ENCODE peak calls at places on chromosomes 13 and 19, in five cellular contexts. A is GM23248, U is neuronal stem cell, M is IMR-90, L is H1. E is an unnamed sample. For H3K9me3, the result is how much of the 10 kb centered on the place peaks cover.

GRCh38 chr13:102897371-102898138 is 51.7 kb downstream of the ERCC5 start:
- DNase-seq in A (no peak), U (no peak), M (no peak), L (no peak), E (no peak)

GRCh38 chr13:113974304-113975281 is 717 bp upstream of the C13orf46 start:
- DNase-seq in A (no peak), U (no peak), M (no peak), L (no peak), E (no peak)

GRCh38 chr13:112447761-112448603 is 71.8 kb downstream of the SPACA7 start:
- DNase-seq in A (no peak), U (no peak), M (no peak), L (no peak), E (no peak)

GRCh38 chr19:14318873-14319272 is 62.4 kb upstream of the ADGRE5 start:
- DNase-seq in A (no peak), U (no peak), M (no peak), L (peak), E (no peak)

GRCh38 chr19:45250216-45250831 is 747 bp upstream of the MARK4 start:
- DNase-seq in A (no peak), U (no peak), M (no peak), L (no peak), E (no peak)

GRCh38 chr19:53659292-53659691 is 27.5 kb downstream of the DPRX start:
- DNase-seq in A (peak), U (no peak), M (no peak), L (peak), E (no peak)

GRCh38 chr19:10724573-10725071 is 6.7 kb downstream of the DNM2 start:
- DNase-seq in A (peak), U (no peak), M (no peak), L (no peak), E (no peak)

GRCh38 chr19:10291554-10292205 is 1.9 kb downstream of the ICAM5 start:
- DNase-seq in A (peak), U (no peak), M (peak), L (peak), E (no peak)

GRCh38 chr19:35083678-35084077 is 31.9 kb upstream of the FXYD3 start:
- DNase-seq in A (no peak), U (no peak), M (no peak), L (no peak), E (no peak)

GRCh38 chr19:16066611-16067104 is 9.6 kb upstream of the TPM4 start:
- DNase-seq in A (peak), U (no peak), M (peak), L (no peak), E (peak)

GRCh38 chr19:6632002-6632621 is 37.8 kb downstream of the TNFSF14 start:
- DNase-seq in A (peak), U (peak), M (peak), L (peak), E (peak)

GRCh38 chr13:72953391-72953960 is 105.3 kb upstream of the KLF5 start:
- DNase-seq in A (no peak), U (no peak), M (no peak), L (no peak), E (no peak)

GRCh38 chr19:10808937-10809655 is 26.9 kb downstream of the TMED1 start:
- DNase-seq in A (peak), U (no peak), M (peak), L (no peak), E (peak)

GRCh38 chr19:12364391-12365093 is 941 bp downstream of the ZNF442 start:
- DNase-seq in A (peak), U (no peak), M (peak), L (no peak), E (peak)

GRCh38 chr13:77034883-77035282 is 7.9 kb upstream of the FBXL3 start:
- DNase-seq in A (peak), U (no peak), M (peak), L (no peak), E (no peak)

GRCh38 chr13:29901714-29902631 is 51.6 kb upstream of the UBL3 start:
- DNase-seq in A (peak), U (no peak), M (peak), L (no peak), E (peak)

GRCh38 chr19:14890616-14891379 is 4.9 kb upstream of the OR7A17 start:
- DNase-seq in A (no peak), U (no peak), M (no peak), L (no peak), E (no peak)

GRCh38 chr13:49444517-49445395 is 682 bp downstream of the SETDB2 start:
- DNase-seq in A (peak), U (peak), M (peak), L (no peak), E (peak)

GRCh38 chr13:50485979-50486935 is 357.2 kb downstream of the DLEU7 start:
- DNase-seq in A (peak), U (no peak), M (peak), L (no peak), E (peak)

GRCh38 chr13:69737129-69737935 is 370.3 kb upstream of the ATXN8OS start:
- DNase-seq in A (no peak), U (no peak), M (no peak), L (no peak), E (no peak)

GRCh38 chr19:7366701-7367420 is 18.1 kb downstream of the ARHGEF18 start:
- DNase-seq in A (peak), U (no peak), M (peak), L (no peak), E (peak)

GRCh38 chr19:43575955-43576451 is 402 bp downstream of the PINLYP start:
- DNase-seq in A (peak), U (no peak), M (no peak), L (no peak), E (no peak)

GRCh38 chr19:43966079-43966694 is 15.2 kb downstream of the ZNF221 start:
- DNase-seq in A (peak), U (no peak), M (no peak), L (no peak), E (no peak)

GRCh38 chr19:3725640-3726310 is 17.6 kb downstream of the TJP3 start:
- DNase-seq in A (no peak), U (no peak), M (no peak), L (peak), E (no peak)

GRCh38 chr19:34362679-34363069 is 2.3 kb upstream of the GPI start:
- DNase-seq in A (no peak), U (no peak), M (no peak), L (no peak), E (no peak)

GRCh38 chr13:109148243-109148642 is 518.8 kb downstream of the MYO16 start:
- DNase-seq in A (peak), U (no peak), M (peak), L (no peak), E (peak)

GRCh38 chr19:15015946-15016542 is 33.2 kb upstream of the CASP14 start:
- DNase-seq in A (peak), U (peak), M (no peak), L (no peak), E (no peak)

GRCh38 chr19:30870861-30871260 is 478.4 kb downstream of the TSHZ3 start:
- DNase-seq in A (peak), U (no peak), M (peak), L (no peak), E (no peak)

GRCh38 chr13:113854238-113855011 is 9.5 kb downstream of the GAS6 start:
- DNase-seq in A (peak), U (no peak), M (peak), L (peak), E (peak)

GRCh38 chr19:10419646-10420443 is 493 bp upstream of the PDE4A start:
- DNase-seq in A (peak), U (peak), M (peak), L (peak), E (peak)

GRCh38 chr19:47713046-47714021 is at the start of gene EHD2:
- DNase-seq in A (peak), U (no peak), M (peak), L (peak), E (peak)

GRCh38 chr19:5989388-5990074 is 11.6 kb upstream of the RANBP3 start:
- DNase-seq in A (no peak), U (no peak), M (no peak), L (no peak), E (no peak)

GRCh38 chr13:49855930-49856329 is 63.4 kb upstream of the KPNA3 start:
- DNase-seq in A (no peak), U (no peak), M (no peak), L (no peak), E (no peak)

GRCh38 chr13:95671597-95671996 is 5.3 kb upstream of the DNAJC3 start:
- DNase-seq in A (no peak), U (no peak), M (no peak), L (no peak), E (no peak)

GRCh38 chr19:44643605-44644390 is at the start of gene PVR:
- DNase-seq in A (peak), U (peak), M (peak), L (peak), E (peak)

GRCh38 chr13:100870898-100871297 is 196.3 kb upstream of the TMTC4 start:
- DNase-seq in A (no peak), U (no peak), M (no peak), L (no peak), E (no peak)

GRCh38 chr19:23991170-23991569 is 76.5 kb downstream of the ZNF726 start:
- DNase-seq in A (no peak), U (no peak), M (no peak), L (no peak), E (peak)

GRCh38 chr13:50015263-50015662 is at the start of gene KCNRG:
- DNase-seq in A (peak), U (no peak), M (peak), L (no peak), E (peak)

GRCh38 chr19:16316506-16316882 is 8.1 kb upstream of the KLF2 start:
- DNase-seq in A (no peak), U (no peak), M (no peak), L (no peak), E (no peak)

GRCh38 chr13:40205771-40206240 is 460.6 kb downstream of the FOXO1 start:
- DNase-seq in A (no peak), U (no peak), M (no peak), L (no peak), E (no peak)
- H2AFZ ChIP-seq in A (no peak), U (peak), M (no peak), L (no peak), E (peak)

GRCh38 chr13:34731486-34731885 is 210.6 kb upstream of the NBEA start:
- DNase-seq in A (no peak), U (no peak), M (no peak), L (no peak), E (no peak)

GRCh38 chr13:34738251-34739170 is 203.6 kb upstream of the NBEA start:
- DNase-seq in A (no peak), U (no peak), M (no peak), L (no peak), E (no peak)

GRCh38 chr13:34734932-34735331 is 207.1 kb upstream of the NBEA start:
- DNase-seq in A (no peak), U (no peak), M (no peak), L (no peak), E (no peak)

GRCh38 chr13:34730966-34731365 is 211.1 kb upstream of the NBEA start:
- DNase-seq in A (no peak), U (no peak), M (no peak), L (no peak), E (no peak)

GRCh38 chr13:34733720-34734119 is 208.3 kb upstream of the NBEA start:
- DNase-seq in A (peak), U (peak), M (no peak), L (no peak), E (peak)
- H3K9me3 ChIP-seq in A (under half), U (under half), M (under half), L (under half), E (under half)

DNA sequence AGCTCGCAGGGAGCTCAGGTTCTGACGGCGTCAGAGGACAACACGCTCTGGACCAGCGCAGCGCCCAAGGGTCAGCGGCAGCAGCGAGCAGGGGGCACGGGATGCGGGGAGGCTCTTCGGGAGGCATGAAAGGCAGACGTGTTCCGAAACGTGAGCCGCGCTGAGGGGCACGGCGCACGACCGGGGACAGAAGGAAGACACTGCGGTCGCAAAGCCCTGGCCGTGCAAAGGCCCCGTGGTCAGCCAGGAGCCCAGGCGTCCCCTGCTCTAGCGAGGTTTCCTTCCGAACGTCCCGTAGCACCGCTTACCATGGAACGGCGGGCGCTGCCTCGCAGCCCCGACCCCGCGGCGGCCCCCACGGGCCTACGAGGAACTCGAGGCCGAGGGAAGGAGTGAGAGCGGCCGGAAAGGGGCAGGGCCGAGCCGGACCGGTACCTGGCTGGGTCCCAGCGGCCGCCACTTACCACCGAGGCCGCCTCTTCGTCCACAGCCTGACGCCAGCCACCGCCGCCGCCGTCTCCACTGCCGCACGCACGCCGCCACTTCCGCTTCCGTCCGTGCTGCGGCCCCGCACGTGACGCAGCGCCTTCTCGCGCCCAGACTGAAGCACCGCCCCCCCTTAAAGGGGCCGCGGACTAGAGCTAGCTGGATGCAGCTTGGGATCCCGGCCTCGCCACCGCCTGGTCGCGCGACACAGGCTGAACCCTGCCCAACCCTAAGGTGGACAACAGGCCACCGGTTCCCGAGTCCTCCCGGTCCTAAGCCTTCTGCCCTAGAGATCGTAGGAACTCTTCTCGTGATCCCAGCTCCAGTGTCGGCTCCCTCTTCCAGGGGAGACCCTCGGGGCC is 9.4 kb downstream of the ABHD17A start:
- DNase-seq in A (peak), U (peak), M (peak), L (peak), E (peak)
- H2AFZ ChIP-seq in A (peak), U (peak), M (peak), L (peak), E (peak)

DNA sequence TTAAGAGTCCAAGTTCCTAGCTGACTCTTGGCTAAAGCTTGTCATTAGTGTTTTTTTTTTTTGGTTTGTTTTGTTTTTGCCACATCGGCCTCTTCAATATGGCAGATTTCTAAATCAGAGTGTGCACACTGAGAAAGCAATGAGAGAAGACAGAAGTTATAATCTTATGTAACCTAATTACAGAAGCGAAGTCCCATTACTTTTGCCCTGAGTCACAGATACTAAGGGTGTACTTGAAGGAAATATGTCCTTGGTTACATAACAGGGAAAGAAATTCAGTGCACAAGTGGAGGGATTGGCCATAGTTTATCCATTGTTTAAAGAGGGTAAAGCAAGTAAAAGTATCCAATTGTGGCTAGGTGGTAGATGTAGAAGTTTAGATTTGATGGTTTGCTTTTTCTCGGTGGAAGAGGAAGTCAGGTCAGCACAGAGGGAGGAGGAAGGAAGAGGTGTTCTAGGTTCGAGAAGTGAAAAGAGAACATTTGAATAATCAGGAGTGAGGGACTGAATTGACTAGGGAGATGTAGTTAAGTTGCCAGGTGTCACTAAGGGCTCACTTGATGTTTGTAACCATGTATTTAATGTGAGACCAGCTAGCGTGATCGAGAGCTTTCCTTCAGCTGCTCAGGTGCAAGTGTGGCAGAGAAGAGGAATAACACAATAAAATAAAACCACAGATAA is 12.2 kb downstream of the GTF2F2 start:
- DNase-seq in A (no peak), U (no peak), M (no peak), L (no peak), E (no peak)
- H3K9me3 ChIP-seq in A (under half), U (under half), M (under half), L (under half), E (under half)

DNA sequence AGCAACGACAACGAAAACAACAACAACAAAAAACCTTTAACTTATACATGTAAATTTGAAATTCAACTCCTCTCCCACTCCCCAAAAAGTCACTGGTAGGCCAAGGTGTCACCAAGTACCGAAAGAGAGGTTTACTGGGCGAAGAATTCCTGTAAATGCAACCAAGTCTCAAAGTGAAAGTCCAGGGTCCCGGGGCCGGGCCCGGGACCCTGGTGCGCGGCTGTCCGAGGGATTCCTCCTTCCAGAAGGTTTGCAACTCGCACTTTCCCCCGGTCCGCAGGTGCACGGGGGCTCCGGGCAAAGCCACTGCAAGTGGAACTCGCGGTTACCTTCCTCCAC is 1.1 kb downstream of the STK24 start:
- DNase-seq in A (no peak), U (no peak), M (no peak), L (no peak), E (no peak)
- H2AFZ ChIP-seq in A (no peak), U (peak), M (peak), L (no peak), E (no peak)

DNA sequence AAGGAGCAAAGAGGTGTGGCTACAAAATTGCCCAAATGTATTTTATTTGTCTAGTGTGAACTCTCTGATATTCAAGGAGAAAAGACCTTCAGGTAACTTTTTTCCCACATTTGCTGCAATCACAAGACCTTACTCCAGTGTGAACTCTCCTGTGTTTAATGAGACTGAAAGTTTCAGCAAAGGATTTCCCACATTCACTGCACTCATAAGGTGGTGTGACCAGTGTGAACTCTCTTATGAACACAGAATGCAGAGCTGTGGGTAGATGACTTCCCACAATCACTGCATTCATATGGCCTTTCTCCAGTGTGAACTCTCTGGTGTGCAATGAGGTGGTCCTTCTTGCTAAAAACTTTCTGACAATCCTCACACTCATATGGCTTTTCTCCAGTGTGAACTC is 16.4 kb downstream of the ZNF814 start:
- DNase-seq in A (peak), U (no peak), M (no peak), L (no peak), E (no peak)
- H3K9me3 ChIP-seq in A (under half), U (under half), M (half or more), L (half or more), E (half or more)

GRCh38 chr19:29800086-29800825 is 11.5 kb upstream of the CCNE1 start:
- DNase-seq in A (no peak), U (no peak), M (no peak), L (no peak), E (no peak)

GRCh38 chr19:29798783-29799182 is 13.0 kb upstream of the CCNE1 start:
- DNase-seq in A (peak), U (no peak), M (peak), L (no peak), E (peak)

GRCh38 chr19:29795461-29795860 is 16.3 kb upstream of the CCNE1 start:
- DNase-seq in A (no peak), U (no peak), M (no peak), L (no peak), E (no peak)

GRCh38 chr19:29793116-29793727 is 18.6 kb upstream of the CCNE1 start:
- DNase-seq in A (no peak), U (no peak), M (no peak), L (no peak), E (no peak)

GRCh38 chr19:29795882-29796523 is 15.8 kb upstream of the CCNE1 start:
- DNase-seq in A (no peak), U (no peak), M (no peak), L (no peak), E (no peak)
- H2AFZ ChIP-seq in A (no peak), U (no peak), M (no peak), L (peak), E (no peak)

E was measured in astrocyte.